ENCODE peak calls at places on chromosomes 1 and 21, in ten cellular contexts. One of them, this sample, is unnamed.

GRCh38 chr1:49331066-49331852 is 554.6 kb upstream of the BEND5 start:
- DNase-seq in GM04504: no peak
- DNase-seq in lung microvascular endothelial cell: no peak
- DNase-seq in psoas muscle: no peak
- DNase-seq in activated CD8-positive, alpha-beta memory T cell treated with anti-CD3 and anti-CD28 coated beads, Interleukin-2, amount 10 ng/mL, durations not matched to agents 7 days and 5 days: no peak
- DNase-seq in sigmoid colon: no peak
- DNase-seq in sciatic nerve: no peak
- DNase-seq in NCI-H1436 treated with DMSO at 0.1 percent for 48 hours: no peak
- DNase-seq in A673: no peak
- DNase-seq in NCI-H1105 treated with DMSO at 0.1 percent for 48 hours: no peak
- DNase-seq in this sample: no peak

GRCh38 chr1:100219879-100220278 is 29.8 kb downstream of the DBT start:
- DNase-seq in GM04504: no peak
- DNase-seq in psoas muscle: no peak
- DNase-seq in lung microvascular endothelial cell: no peak
- DNase-seq in activated CD8-positive, alpha-beta memory T cell treated with anti-CD3 and anti-CD28 coated beads, Interleukin-2, amount 10 ng/mL, durations not matched to agents 7 days and 5 days: no peak
- DNase-seq in sciatic nerve: no peak
- DNase-seq in NCI-H1105 treated with DMSO at 0.1 percent for 48 hours: no peak
- DNase-seq in A673: peak; percentile 4
- DNase-seq in sigmoid colon: no peak
- DNase-seq in NCI-H1436 treated with DMSO at 0.1 percent for 48 hours: no peak
- DNase-seq in this sample: no peak

GRCh38 chr21:46538262-46538661 is 66.6 kb downstream of the S100B start:
- DNase-seq in NCI-H1105 treated with DMSO at 0.1 percent for 48 hours: no peak
- DNase-seq in psoas muscle: peak; percentile 17
- DNase-seq in sciatic nerve: no peak
- DNase-seq in A673: no peak
- DNase-seq in lung microvascular endothelial cell: no peak
- DNase-seq in activated CD8-positive, alpha-beta memory T cell treated with anti-CD3 and anti-CD28 coated beads, Interleukin-2, amount 10 ng/mL, durations not matched to agents 7 days and 5 days: no peak
- DNase-seq in sigmoid colon: peak; percentile 40
- DNase-seq in GM04504: no peak
- DNase-seq in NCI-H1436 treated with DMSO at 0.1 percent for 48 hours: no peak
- DNase-seq in this sample: no peak

GRCh38 chr1:22749919-22750670 is 39.5 kb downstream of the EPHB2 start:
- DNase-seq in psoas muscle: no peak
- DNase-seq in NCI-H1105 treated with DMSO at 0.1 percent for 48 hours: no peak
- DNase-seq in NCI-H1436 treated with DMSO at 0.1 percent for 48 hours: no peak
- DNase-seq in sciatic nerve: no peak
- DNase-seq in sigmoid colon: peak; percentile 75
- DNase-seq in lung microvascular endothelial cell: peak; percentile 63
- DNase-seq in GM04504: peak; percentile 80
- DNase-seq in A673: peak; percentile 39
- DNase-seq in activated CD8-positive, alpha-beta memory T cell treated with anti-CD3 and anti-CD28 coated beads, Interleukin-2, amount 10 ng/mL, durations not matched to agents 7 days and 5 days: no peak
- DNase-seq in this sample: no peak

GRCh38 chr1:221117548-221117951 is 238.3 kb downstream of the HLX start:
- DNase-seq in sigmoid colon: no peak
- DNase-seq in lung microvascular endothelial cell: no peak
- DNase-seq in NCI-H1436 treated with DMSO at 0.1 percent for 48 hours: no peak
- DNase-seq in activated CD8-positive, alpha-beta memory T cell treated with anti-CD3 and anti-CD28 coated beads, Interleukin-2, amount 10 ng/mL, durations not matched to agents 7 days and 5 days: no peak
- DNase-seq in GM04504: peak; percentile 89
- DNase-seq in NCI-H1105 treated with DMSO at 0.1 percent for 48 hours: peak; percentile 58
- DNase-seq in A673: no peak
- DNase-seq in psoas muscle: peak; percentile 73
- DNase-seq in sciatic nerve: no peak
- DNase-seq in this sample: no peak

GRCh38 chr1:160282807-160283206 is 2.1 kb downstream of the PEX19 start:
- DNase-seq in sigmoid colon: no peak
- DNase-seq in A673: no peak
- DNase-seq in sciatic nerve: no peak
- DNase-seq in NCI-H1105 treated with DMSO at 0.1 percent for 48 hours: no peak
- DNase-seq in activated CD8-positive, alpha-beta memory T cell treated with anti-CD3 and anti-CD28 coated beads, Interleukin-2, amount 10 ng/mL, durations not matched to agents 7 days and 5 days: no peak
- DNase-seq in lung microvascular endothelial cell: no peak
- DNase-seq in NCI-H1436 treated with DMSO at 0.1 percent for 48 hours: no peak
- DNase-seq in psoas muscle: no peak
- DNase-seq in GM04504: no peak
- DNase-seq in this sample: no peak

GRCh38 chr1:23529146-23530088 is 1.6 kb downstream of the E2F2 start:
- DNase-seq in lung microvascular endothelial cell: no peak
- DNase-seq in sciatic nerve: no peak
- DNase-seq in NCI-H1105 treated with DMSO at 0.1 percent for 48 hours: peak; percentile 41
- DNase-seq in GM04504: no peak
- DNase-seq in A673: no peak
- DNase-seq in sigmoid colon: no peak
- DNase-seq in activated CD8-positive, alpha-beta memory T cell treated with anti-CD3 and anti-CD28 coated beads, Interleukin-2, amount 10 ng/mL, durations not matched to agents 7 days and 5 days: no peak
- DNase-seq in NCI-H1436 treated with DMSO at 0.1 percent for 48 hours: no peak
- DNase-seq in psoas muscle: no peak
- DNase-seq in this sample: no peak

GRCh38 chr21:39153842-39154241 is 29.4 kb downstream of the PSMG1 start:
- DNase-seq in GM04504: no peak
- DNase-seq in psoas muscle: no peak
- DNase-seq in sigmoid colon: no peak
- DNase-seq in NCI-H1105 treated with DMSO at 0.1 percent for 48 hours: no peak
- DNase-seq in A673: no peak
- DNase-seq in NCI-H1436 treated with DMSO at 0.1 percent for 48 hours: no peak
- DNase-seq in sciatic nerve: no peak
- DNase-seq in activated CD8-positive, alpha-beta memory T cell treated with anti-CD3 and anti-CD28 coated beads, Interleukin-2, amount 10 ng/mL, durations not matched to agents 7 days and 5 days: no peak
- DNase-seq in lung microvascular endothelial cell: no peak
- DNase-seq in this sample: no peak

GRCh38 chr21:22795644-22796043 is 1797.4 kb downstream of the NCAM2 start:
- DNase-seq in GM04504: no peak
- DNase-seq in sciatic nerve: no peak
- DNase-seq in lung microvascular endothelial cell: no peak
- DNase-seq in NCI-H1105 treated with DMSO at 0.1 percent for 48 hours: no peak
- DNase-seq in NCI-H1436 treated with DMSO at 0.1 percent for 48 hours: no peak
- DNase-seq in psoas muscle: no peak
- DNase-seq in activated CD8-positive, alpha-beta memory T cell treated with anti-CD3 and anti-CD28 coated beads, Interleukin-2, amount 10 ng/mL, durations not matched to agents 7 days and 5 days: no peak
- DNase-seq in sigmoid colon: no peak
- DNase-seq in A673: no peak
- DNase-seq in this sample: no peak

GRCh38 chr1:165218666-165219065 is 137.8 kb downstream of the LMX1A start:
- DNase-seq in sciatic nerve: no peak
- DNase-seq in NCI-H1105 treated with DMSO at 0.1 percent for 48 hours: no peak
- DNase-seq in activated CD8-positive, alpha-beta memory T cell treated with anti-CD3 and anti-CD28 coated beads, Interleukin-2, amount 10 ng/mL, durations not matched to agents 7 days and 5 days: no peak
- DNase-seq in A673: no peak
- DNase-seq in GM04504: no peak
- DNase-seq in psoas muscle: no peak
- DNase-seq in NCI-H1436 treated with DMSO at 0.1 percent for 48 hours: no peak
- DNase-seq in sigmoid colon: no peak
- DNase-seq in lung microvascular endothelial cell: peak; percentile 11
- DNase-seq in this sample: no peak

GRCh38 chr1:222592171-222592570 is 2.4 kb upstream of the TAF1A start:
- DNase-seq in activated CD8-positive, alpha-beta memory T cell treated with anti-CD3 and anti-CD28 coated beads, Interleukin-2, amount 10 ng/mL, durations not matched to agents 7 days and 5 days: no peak
- DNase-seq in A673: no peak
- DNase-seq in NCI-H1436 treated with DMSO at 0.1 percent for 48 hours: no peak
- DNase-seq in NCI-H1105 treated with DMSO at 0.1 percent for 48 hours: no peak
- DNase-seq in GM04504: no peak
- DNase-seq in sigmoid colon: no peak
- DNase-seq in lung microvascular endothelial cell: no peak
- DNase-seq in sciatic nerve: no peak
- DNase-seq in psoas muscle: no peak
- DNase-seq in this sample: no peak

GRCh38 chr1:90706437-90707362 is 10.4 kb downstream of the BARHL2 start:
- DNase-seq in sigmoid colon: no peak
- DNase-seq in activated CD8-positive, alpha-beta memory T cell treated with anti-CD3 and anti-CD28 coated beads, Interleukin-2, amount 10 ng/mL, durations not matched to agents 7 days and 5 days: no peak
- DNase-seq in lung microvascular endothelial cell: no peak
- DNase-seq in NCI-H1105 treated with DMSO at 0.1 percent for 48 hours: peak; percentile 50
- DNase-seq in NCI-H1436 treated with DMSO at 0.1 percent for 48 hours: no peak
- DNase-seq in A673: peak; percentile 92
- DNase-seq in sciatic nerve: no peak
- DNase-seq in GM04504: no peak
- DNase-seq in psoas muscle: no peak
- DNase-seq in this sample: no peak

GRCh38 chr1:147878022-147878421 is 24.6 kb upstream of the GJA8 start:
- DNase-seq in NCI-H1105 treated with DMSO at 0.1 percent for 48 hours: no peak
- DNase-seq in activated CD8-positive, alpha-beta memory T cell treated with anti-CD3 and anti-CD28 coated beads, Interleukin-2, amount 10 ng/mL, durations not matched to agents 7 days and 5 days: no peak
- DNase-seq in NCI-H1436 treated with DMSO at 0.1 percent for 48 hours: no peak
- DNase-seq in sciatic nerve: no peak
- DNase-seq in A673: no peak
- DNase-seq in lung microvascular endothelial cell: no peak
- DNase-seq in sigmoid colon: no peak
- DNase-seq in GM04504: no peak
- DNase-seq in psoas muscle: no peak
- DNase-seq in this sample: no peak

GRCh38 chr1:151292207-151293030 is 10.3 kb downstream of the ZNF687 start:
- DNase-seq in NCI-H1436 treated with DMSO at 0.1 percent for 48 hours: no peak
- DNase-seq in activated CD8-positive, alpha-beta memory T cell treated with anti-CD3 and anti-CD28 coated beads, Interleukin-2, amount 10 ng/mL, durations not matched to agents 7 days and 5 days: no peak
- DNase-seq in A673: no peak
- DNase-seq in lung microvascular endothelial cell: no peak
- DNase-seq in NCI-H1105 treated with DMSO at 0.1 percent for 48 hours: no peak
- DNase-seq in psoas muscle: no peak
- DNase-seq in sigmoid colon: no peak
- DNase-seq in sciatic nerve: no peak
- DNase-seq in GM04504: no peak
- DNase-seq in this sample: no peak

GRCh38 chr1:9835404-9835757 is 11.6 kb upstream of the CLSTN1 start:
- DNase-seq in activated CD8-positive, alpha-beta memory T cell treated with anti-CD3 and anti-CD28 coated beads, Interleukin-2, amount 10 ng/mL, durations not matched to agents 7 days and 5 days: no peak
- DNase-seq in GM04504: no peak
- DNase-seq in sciatic nerve: peak; percentile 50
- DNase-seq in sigmoid colon: peak; percentile 64
- DNase-seq in NCI-H1105 treated with DMSO at 0.1 percent for 48 hours: no peak
- DNase-seq in NCI-H1436 treated with DMSO at 0.1 percent for 48 hours: no peak
- DNase-seq in psoas muscle: no peak
- DNase-seq in A673: no peak
- DNase-seq in lung microvascular endothelial cell: no peak
- DNase-seq in this sample: no peak

GRCh38 chr1:228650141-228650540 is 85.1 kb upstream of the RHOU start:
- DNase-seq in activated CD8-positive, alpha-beta memory T cell treated with anti-CD3 and anti-CD28 coated beads, Interleukin-2, amount 10 ng/mL, durations not matched to agents 7 days and 5 days: no peak
- DNase-seq in NCI-H1105 treated with DMSO at 0.1 percent for 48 hours: no peak
- DNase-seq in A673: no peak
- DNase-seq in sciatic nerve: no peak
- DNase-seq in NCI-H1436 treated with DMSO at 0.1 percent for 48 hours: no peak
- DNase-seq in psoas muscle: peak; percentile 43
- DNase-seq in GM04504: no peak
- DNase-seq in lung microvascular endothelial cell: no peak
- DNase-seq in sigmoid colon: no peak
- DNase-seq in this sample: no peak

GRCh38 chr1:169345500-169345899 is 22.1 kb downstream of the NME7 start:
- DNase-seq in NCI-H1436 treated with DMSO at 0.1 percent for 48 hours: no peak
- DNase-seq in sciatic nerve: no peak
- DNase-seq in activated CD8-positive, alpha-beta memory T cell treated with anti-CD3 and anti-CD28 coated beads, Interleukin-2, amount 10 ng/mL, durations not matched to agents 7 days and 5 days: no peak
- DNase-seq in GM04504: no peak
- DNase-seq in A673: no peak
- DNase-seq in NCI-H1105 treated with DMSO at 0.1 percent for 48 hours: no peak
- DNase-seq in lung microvascular endothelial cell: no peak
- DNase-seq in psoas muscle: no peak
- DNase-seq in sigmoid colon: no peak
- DNase-seq in this sample: no peak

GRCh38 chr1:55716610-55717009 is 501.4 kb upstream of the USP24 start:
- DNase-seq in A673: no peak
- DNase-seq in sciatic nerve: no peak
- DNase-seq in activated CD8-positive, alpha-beta memory T cell treated with anti-CD3 and anti-CD28 coated beads, Interleukin-2, amount 10 ng/mL, durations not matched to agents 7 days and 5 days: no peak
- DNase-seq in NCI-H1436 treated with DMSO at 0.1 percent for 48 hours: no peak
- DNase-seq in psoas muscle: no peak
- DNase-seq in lung microvascular endothelial cell: no peak
- DNase-seq in GM04504: no peak
- DNase-seq in NCI-H1105 treated with DMSO at 0.1 percent for 48 hours: no peak
- DNase-seq in sigmoid colon: no peak
- DNase-seq in this sample: no peak

GRCh38 chr1:94876362-94876761 is 50.5 kb downstream of the CNN3 start:
- DNase-seq in psoas muscle: no peak
- DNase-seq in NCI-H1436 treated with DMSO at 0.1 percent for 48 hours: no peak
- DNase-seq in A673: no peak
- DNase-seq in sigmoid colon: no peak
- DNase-seq in activated CD8-positive, alpha-beta memory T cell treated with anti-CD3 and anti-CD28 coated beads, Interleukin-2, amount 10 ng/mL, durations not matched to agents 7 days and 5 days: no peak
- DNase-seq in lung microvascular endothelial cell: no peak
- DNase-seq in NCI-H1105 treated with DMSO at 0.1 percent for 48 hours: no peak
- DNase-seq in GM04504: no peak
- DNase-seq in sciatic nerve: no peak
- DNase-seq in this sample: no peak

GRCh38 chr21:45948576-45949141 is 32.9 kb upstream of the COL6A1 start:
- DNase-seq in NCI-H1105 treated with DMSO at 0.1 percent for 48 hours: no peak
- DNase-seq in GM04504: no peak
- DNase-seq in NCI-H1436 treated with DMSO at 0.1 percent for 48 hours: no peak
- DNase-seq in lung microvascular endothelial cell: no peak
- DNase-seq in sciatic nerve: no peak
- DNase-seq in psoas muscle: no peak
- DNase-seq in sigmoid colon: peak; percentile 64
- DNase-seq in A673: no peak
- DNase-seq in activated CD8-positive, alpha-beta memory T cell treated with anti-CD3 and anti-CD28 coated beads, Interleukin-2, amount 10 ng/mL, durations not matched to agents 7 days and 5 days: no peak
- DNase-seq in this sample: no peak

GRCh38 chr1:179187043-179187442 is 42.4 kb downstream of the ABL2 start:
- DNase-seq in A673: no peak
- DNase-seq in sigmoid colon: no peak
- DNase-seq in psoas muscle: no peak
- DNase-seq in NCI-H1105 treated with DMSO at 0.1 percent for 48 hours: no peak
- DNase-seq in sciatic nerve: no peak
- DNase-seq in lung microvascular endothelial cell: no peak
- DNase-seq in NCI-H1436 treated with DMSO at 0.1 percent for 48 hours: no peak
- DNase-seq in activated CD8-positive, alpha-beta memory T cell treated with anti-CD3 and anti-CD28 coated beads, Interleukin-2, amount 10 ng/mL, durations not matched to agents 7 days and 5 days: no peak
- DNase-seq in GM04504: peak; percentile 65
- DNase-seq in this sample: no peak

GRCh38 chr1:212162635-212163034 is 122.6 kb upstream of the PPP2R5A start:
- DNase-seq in activated CD8-positive, alpha-beta memory T cell treated with anti-CD3 and anti-CD28 coated beads, Interleukin-2, amount 10 ng/mL, durations not matched to agents 7 days and 5 days: peak; percentile 55
- DNase-seq in A673: no peak
- DNase-seq in GM04504: peak; percentile 31
- DNase-seq in lung microvascular endothelial cell: peak; percentile 57
- DNase-seq in NCI-H1105 treated with DMSO at 0.1 percent for 48 hours: peak; percentile 24
- DNase-seq in sciatic nerve: no peak
- DNase-seq in sigmoid colon: peak; percentile 77
- DNase-seq in NCI-H1436 treated with DMSO at 0.1 percent for 48 hours: no peak
- DNase-seq in psoas muscle: no peak
- DNase-seq in this sample: no peak

GRCh38 chr1:29124366-29125236 is 898 bp upstream of the TMEM200B start:
- DNase-seq in psoas muscle: peak; percentile 86
- DNase-seq in GM04504: peak; percentile 58
- DNase-seq in A673: peak; percentile 81
- DNase-seq in NCI-H1105 treated with DMSO at 0.1 percent for 48 hours: peak; percentile 28
- DNase-seq in sigmoid colon: peak; percentile 95
- DNase-seq in sciatic nerve: peak; percentile 94
- DNase-seq in activated CD8-positive, alpha-beta memory T cell treated with anti-CD3 and anti-CD28 coated beads, Interleukin-2, amount 10 ng/mL, durations not matched to agents 7 days and 5 days: peak; percentile 77
- DNase-seq in lung microvascular endothelial cell: peak; percentile 89
- DNase-seq in NCI-H1436 treated with DMSO at 0.1 percent for 48 hours: no peak
- DNase-seq in this sample: no peak

GRCh38 chr1:77036560-77036959 is 169.3 kb downstream of the ST6GALNAC5 start:
- DNase-seq in sciatic nerve: no peak
- DNase-seq in A673: peak; percentile 38
- DNase-seq in GM04504: no peak
- DNase-seq in NCI-H1105 treated with DMSO at 0.1 percent for 48 hours: no peak
- DNase-seq in activated CD8-positive, alpha-beta memory T cell treated with anti-CD3 and anti-CD28 coated beads, Interleukin-2, amount 10 ng/mL, durations not matched to agents 7 days and 5 days: no peak
- DNase-seq in lung microvascular endothelial cell: peak; percentile 41
- DNase-seq in NCI-H1436 treated with DMSO at 0.1 percent for 48 hours: no peak
- DNase-seq in sigmoid colon: no peak
- DNase-seq in psoas muscle: no peak
- DNase-seq in this sample: no peak

GRCh38 chr1:116498789-116499628 is 71.8 kb downstream of the CD58 start:
- DNase-seq in NCI-H1436 treated with DMSO at 0.1 percent for 48 hours: peak; percentile 27
- DNase-seq in NCI-H1105 treated with DMSO at 0.1 percent for 48 hours: peak; percentile 66
- DNase-seq in sciatic nerve: no peak
- DNase-seq in psoas muscle: peak; percentile 60
- DNase-seq in activated CD8-positive, alpha-beta memory T cell treated with anti-CD3 and anti-CD28 coated beads, Interleukin-2, amount 10 ng/mL, durations not matched to agents 7 days and 5 days: peak; percentile 70
- DNase-seq in GM04504: no peak
- DNase-seq in A673: peak; percentile 91
- DNase-seq in sigmoid colon: no peak
- DNase-seq in lung microvascular endothelial cell: peak; percentile 76
- DNase-seq in this sample: peak; percentile 28

GRCh38 chr1:161021168-161021958 is 411 bp upstream of the F11R start:
- DNase-seq in NCI-H1105 treated with DMSO at 0.1 percent for 48 hours: peak; percentile 99
- DNase-seq in sciatic nerve: peak; percentile 69
- DNase-seq in psoas muscle: peak; percentile 75
- DNase-seq in NCI-H1436 treated with DMSO at 0.1 percent for 48 hours: peak; percentile 94
- DNase-seq in activated CD8-positive, alpha-beta memory T cell treated with anti-CD3 and anti-CD28 coated beads, Interleukin-2, amount 10 ng/mL, durations not matched to agents 7 days and 5 days: peak; percentile 90
- DNase-seq in lung microvascular endothelial cell: peak; percentile 84
- DNase-seq in sigmoid colon: peak; percentile 75
- DNase-seq in A673: peak; percentile 73
- DNase-seq in GM04504: no peak
- DNase-seq in this sample: peak; percentile 93

GRCh38 chr1:223393275-223394214 is at the start of gene CCDC185:
- DNase-seq in lung microvascular endothelial cell: no peak
- DNase-seq in A673: no peak
- DNase-seq in NCI-H1105 treated with DMSO at 0.1 percent for 48 hours: peak; percentile 23
- DNase-seq in NCI-H1436 treated with DMSO at 0.1 percent for 48 hours: no peak
- DNase-seq in sigmoid colon: no peak
- DNase-seq in activated CD8-positive, alpha-beta memory T cell treated with anti-CD3 and anti-CD28 coated beads, Interleukin-2, amount 10 ng/mL, durations not matched to agents 7 days and 5 days: no peak
- DNase-seq in GM04504: no peak
- DNase-seq in psoas muscle: peak; percentile 48
- DNase-seq in sciatic nerve: no peak
- DNase-seq in this sample: no peak

GRCh38 chr1:93961443-93961842 is 52.2 kb upstream of the GCLM start:
- DNase-seq in lung microvascular endothelial cell: no peak
- DNase-seq in psoas muscle: no peak
- DNase-seq in activated CD8-positive, alpha-beta memory T cell treated with anti-CD3 and anti-CD28 coated beads, Interleukin-2, amount 10 ng/mL, durations not matched to agents 7 days and 5 days: no peak
- DNase-seq in NCI-H1105 treated with DMSO at 0.1 percent for 48 hours: no peak
- DNase-seq in A673: no peak
- DNase-seq in sciatic nerve: no peak
- DNase-seq in NCI-H1436 treated with DMSO at 0.1 percent for 48 hours: no peak
- DNase-seq in sigmoid colon: no peak
- DNase-seq in GM04504: no peak
- DNase-seq in this sample: no peak

This sample was measured in GM18507.